ENCODE peak calls at places on chromosome 15, in five cellular contexts. C is endodermal cell, Y is AG04450, G is natural killer cell, Z is progenitor cell of endocrine pancreas. E is an unnamed sample.

GRCh38 chr15:59420986-59421618 is 16.9 kb upstream of the FAM81A start:
- DNase-seq in G (no peak), C (peak), Y (no peak), Z (no peak), E (no peak)

GRCh38 chr15:72847806-72848205 is 64.2 kb upstream of the ADPGK start:
- DNase-seq in C (no peak), Y (no peak), Z (no peak), G (no peak), E (no peak)

GRCh38 chr15:98667521-98668179 is 19.3 kb downstream of the IGF1R start:
- DNase-seq in C (peak), G (no peak), Y (no peak), Z (no peak), E (no peak)

GRCh38 chr15:46543626-46544025 is 908.8 kb downstream of the SQOR start:
- DNase-seq in G (no peak), Z (no peak), C (no peak), Y (no peak), E (no peak)

GRCh38 chr15:36232491-36232890 is 346.9 kb upstream of the CDIN1 start:
- DNase-seq in C (peak), Z (no peak), Y (no peak), G (no peak), E (no peak)

GRCh38 chr15:49876401-49877038 is 242.5 kb downstream of the ATP8B4 start:
- DNase-seq in G (no peak), Z (no peak), C (peak), Y (no peak), E (no peak)

GRCh38 chr15:78979456-78980320 is 34.8 kb upstream of the CTSH start:
- DNase-seq in Z (no peak), Y (peak), G (no peak), C (peak), E (no peak)

GRCh38 chr15:67176195-67176971 is 78.1 kb downstream of the AAGAB start:
- DNase-seq in G (no peak), Y (no peak), Z (no peak), C (peak), E (no peak)

GRCh38 chr15:68383161-68384074 is 48.5 kb downstream of the ITGA11 start:
- DNase-seq in C (peak), G (peak), Y (no peak), Z (no peak), E (no peak)

GRCh38 chr15:62360286-62360685 is 195.2 kb upstream of the C2CD4B start:
- DNase-seq in Z (no peak), Y (no peak), G (no peak), C (no peak), E (no peak)

GRCh38 chr15:92848852-92849598 is 51.1 kb upstream of the CHD2 start:
- DNase-seq in C (no peak), Y (peak), G (no peak), Z (no peak), E (no peak)

GRCh38 chr15:57806003-57806402 is 99.5 kb downstream of the POLR2M start:
- DNase-seq in G (no peak), C (no peak), Z (no peak), Y (no peak), E (no peak)

GRCh38 chr15:80418892-80419537 is 14.8 kb downstream of the ARNT2 start:
- DNase-seq in G (no peak), Z (no peak), C (peak), Y (peak), E (no peak)

GRCh38 chr15:68885070-68885469 is 45.3 kb upstream of the SPESP1 start:
- DNase-seq in Z (no peak), G (no peak), Y (no peak), C (peak), E (no peak)

GRCh38 chr15:58521293-58521991 is 89.7 kb downstream of the LIPC start:
- DNase-seq in G (no peak), C (peak), Z (no peak), Y (peak), E (peak)

GRCh38 chr15:42955518-42955917 is 34.9 kb upstream of the TTBK2 start:
- DNase-seq in Y (peak), Z (no peak), G (no peak), C (no peak), E (no peak)

GRCh38 chr15:99873451-99873850 is 140.2 kb upstream of the LYSMD4 start:
- DNase-seq in Y (no peak), G (no peak), Z (no peak), C (no peak), E (no peak)

GRCh38 chr15:75844629-75845390 is 1.6 kb downstream of the UBE2Q2 start:
- DNase-seq in Z (no peak), G (no peak), Y (no peak), C (no peak), E (no peak)

GRCh38 chr15:43625086-43625485 is 6.5 kb upstream of the STRC start:
- DNase-seq in Y (no peak), G (no peak), C (no peak), Z (no peak), E (no peak)

GRCh38 chr15:45157974-45158373 is 28.2 kb downstream of the DUOX1 start:
- DNase-seq in Z (no peak), G (no peak), C (no peak), Y (peak), E (no peak)

GRCh38 chr15:82918607-82919230 is 33.8 kb downstream of the HOMER2 start:
- DNase-seq in C (no peak), G (no peak), Y (no peak), Z (no peak), E (no peak)

GRCh38 chr15:61651267-61651666 is 409.0 kb downstream of the VPS13C start:
- DNase-seq in Y (no peak), G (no peak), C (no peak), Z (no peak), E (no peak)

GRCh38 chr15:57728436-57728835 is 21.9 kb downstream of the POLR2M start:
- DNase-seq in G (no peak), C (no peak), Y (no peak), Z (no peak), E (no peak)

GRCh38 chr15:93138681-93139080 is 49.7 kb upstream of the RGMA start:
- DNase-seq in Z (no peak), C (no peak), Y (no peak), G (no peak), E (no peak)

GRCh38 chr15:94168250-94168649 is 63.1 kb upstream of the MCTP2 start:
- DNase-seq in G (no peak), Z (no peak), Y (no peak), C (no peak), E (no peak)

GRCh38 chr15:40630313-40630712 is 36.3 kb downstream of the KNL1 start:
- DNase-seq in Y (no peak), G (no peak), C (no peak), Z (no peak), E (no peak)

GRCh38 chr15:91055548-91056331 is 33.3 kb upstream of the VPS33B start:
- DNase-seq in C (peak), G (no peak), Y (peak), Z (peak), E (no peak)

GRCh38 chr15:35118987-35119386 is 33.9 kb upstream of the NANOGP8 start:
- DNase-seq in G (no peak), Z (no peak), C (no peak), Y (no peak), E (no peak)

GRCh38 chr15:37035349-37035748 is 65.0 kb downstream of the MEIS2 start:
- DNase-seq in C (no peak), G (no peak), Z (no peak), Y (no peak), E (no peak)

GRCh38 chr15:91865903-91866302 is 12.4 kb downstream of the SLCO3A1 start:
- DNase-seq in C (no peak), G (no peak), Y (no peak), Z (no peak), E (no peak)

GRCh38 chr15:63833246-63833696 is 477 bp downstream of the HERC1 start:
- DNase-seq in Y (no peak), Z (peak), G (peak), C (peak), E (no peak)

GRCh38 chr15:67110958-67111864 is 45.8 kb downstream of the SMAD3 start:
- DNase-seq in G (peak), Y (no peak), Z (no peak), C (no peak), E (no peak)

GRCh38 chr15:32834156-32834555 is 116.4 kb downstream of the GREM1 start:
- DNase-seq in Z (no peak), G (no peak), Y (no peak), C (no peak), E (no peak)

GRCh38 chr15:29838352-29839010 is 16.2 kb upstream of the TJP1 start:
- DNase-seq in G (no peak), C (no peak), Z (no peak), Y (no peak), E (no peak)

GRCh38 chr15:87778358-87778757 is 478.2 kb downstream of the NTRK3 start:
- DNase-seq in Y (no peak), G (no peak), C (peak), Z (no peak), E (no peak)

GRCh38 chr15:86231864-86232801 is 152.5 kb downstream of the AGBL1 start:
- DNase-seq in G (no peak), C (peak), Y (no peak), Z (no peak), E (no peak)

GRCh38 chr15:99055555-99056134 is 48.1 kb upstream of the PGPEP1L start:
- DNase-seq in Y (no peak), G (no peak), C (no peak), Z (no peak), E (no peak)

GRCh38 chr15:69324031-69324430 is 25.3 kb downstream of the PAQR5 start:
- DNase-seq in Y (no peak), G (no peak), C (no peak), Z (no peak), E (no peak)

GRCh38 chr15:85485956-85486567 is 105.7 kb downstream of the AKAP13 start:
- DNase-seq in Y (peak), G (no peak), C (peak), Z (peak), E (peak)

GRCh38 chr15:89402406-89402805 is 67.8 kb upstream of the POLG start:
- DNase-seq in G (no peak), Z (no peak), Y (no peak), C (no peak), E (no peak)

GRCh38 chr15:89400997-89401590 is 66.5 kb upstream of the POLG start:
- DNase-seq in Y (no peak), C (no peak), G (no peak), Z (no peak), E (no peak)

GRCh38 chr15:89406218-89406716 is 71.6 kb upstream of the POLG start:
- DNase-seq in G (no peak), C (peak), Y (no peak), Z (no peak), E (no peak)

GRCh38 chr15:89401636-89402252 is 67.1 kb upstream of the POLG start:
- DNase-seq in C (no peak), G (no peak), Z (no peak), Y (peak), E (peak)

DNA sequence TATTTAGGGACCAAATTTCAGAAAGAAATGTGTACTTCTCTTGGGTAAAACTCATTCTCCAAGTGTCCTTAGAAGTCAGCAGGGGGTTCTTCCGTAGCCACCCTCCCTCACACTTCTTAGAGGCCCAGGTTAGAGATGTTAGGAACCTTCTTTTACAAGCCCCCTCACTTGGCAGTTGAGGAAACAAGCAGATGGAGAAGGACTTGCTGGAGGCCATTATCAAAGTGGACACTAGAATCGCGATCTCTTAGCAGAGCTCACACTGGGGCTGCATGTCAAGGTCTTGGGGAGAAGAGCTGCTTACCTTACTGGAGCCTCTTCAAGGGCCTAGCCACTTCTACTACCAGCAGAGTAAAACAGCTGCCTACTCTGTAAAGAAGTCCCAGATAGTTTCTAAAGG is 69.4 kb upstream of the POLG start:
- DNase-seq in Y (no peak), Z (no peak), G (no peak), C (no peak), E (no peak)
- TF ChIP-seq CTCF in Y (no peak), Z (no peak), G (no peak), C (no peak), E (no peak)

DNA sequence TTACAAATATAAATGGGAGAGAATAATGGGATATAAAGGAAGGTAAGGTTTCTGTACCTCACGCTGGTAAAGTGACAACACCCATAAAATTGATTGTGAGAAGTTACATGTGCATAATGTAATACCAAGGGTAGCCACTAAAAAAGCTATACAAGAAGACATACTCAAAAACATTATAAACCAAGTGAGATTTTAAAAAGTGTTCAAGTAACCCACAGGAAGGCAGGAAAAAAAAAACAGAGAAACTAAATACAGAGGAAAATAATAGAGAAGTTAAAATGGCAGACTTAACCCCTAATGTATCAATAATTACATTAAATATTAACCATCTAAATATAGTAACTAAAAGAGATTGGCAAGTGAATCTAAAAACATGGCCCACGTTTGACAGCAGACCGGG is 76.3 kb downstream of the PCSK6 start:
- DNase-seq in G (no peak), Z (no peak), C (no peak), Y (no peak), E (no peak)
- TF ChIP-seq CTCF in G (no peak), Z (peak), C (peak), Y (no peak), E (no peak)

GRCh38 chr15:52076889-52077781 is 35.4 kb downstream of the BCL2L10 start:
- DNase-seq in Y (no peak), G (no peak), Z (no peak), C (no peak), E (peak)
- TF ChIP-seq CTCF in Y (peak), G (no peak), Z (no peak), C (peak), E (no peak)

GRCh38 chr15:31365655-31366127 is 39.1 kb downstream of the KLF13 start:
- DNase-seq in Y (peak), Z (peak), G (peak), C (peak), E (peak)
- TF ChIP-seq CTCF in Y (peak), Z (peak), G (peak), C (peak), E (peak)

GRCh38 chr15:65336369-65336766 is 31.9 kb downstream of the RNU5B-1 start:
- DNase-seq in C (peak), Z (no peak), Y (no peak), G (no peak), E (no peak)
- TF ChIP-seq CTCF in C (no peak), Z (no peak), Y (no peak), G (no peak), E (no peak)